ENCODE peak calls at places on chromosomes 5 and 9, in seven cellular contexts. One of them, this sample, is unnamed.

GRCh38 chr5:101942321-101942882 is 353.7 kb downstream of the SLCO4C1 start:
- DNase-seq in upper lobe of right lung: no peak
- DNase-seq in epithelial cell of esophagus: peak
- DNase-seq in right atrium auricular region: no peak
- DNase-seq in brain microvascular endothelial cell: peak
- DNase-seq in lung: peak
- DNase-seq in A549: no peak
- DNase-seq in this sample: no peak

GRCh38 chr5:14873790-14874189 is 2.2 kb upstream of the ANKH start:
- DNase-seq in upper lobe of right lung: no peak
- DNase-seq in epithelial cell of esophagus: no peak
- DNase-seq in right atrium auricular region: no peak
- DNase-seq in brain microvascular endothelial cell: no peak
- DNase-seq in lung: no peak
- DNase-seq in A549: no peak
- DNase-seq in this sample: no peak

GRCh38 chr5:153425914-153426313 is 64.6 kb upstream of the GRIA1 start:
- DNase-seq in upper lobe of right lung: no peak
- DNase-seq in epithelial cell of esophagus: peak
- DNase-seq in right atrium auricular region: no peak
- DNase-seq in brain microvascular endothelial cell: no peak
- DNase-seq in lung: no peak
- DNase-seq in A549: no peak
- DNase-seq in this sample: no peak

GRCh38 chr9:120928720-120929389 is 2.3 kb upstream of the TRAF1 start:
- DNase-seq in upper lobe of right lung: peak
- DNase-seq in epithelial cell of esophagus: peak
- DNase-seq in right atrium auricular region: peak
- DNase-seq in brain microvascular endothelial cell: no peak
- DNase-seq in lung: peak
- DNase-seq in A549: peak
- DNase-seq in this sample: no peak

GRCh38 chr9:90900130-90900529 is 98.5 kb downstream of the SYK start:
- DNase-seq in upper lobe of right lung: no peak
- DNase-seq in epithelial cell of esophagus: no peak
- DNase-seq in right atrium auricular region: no peak
- DNase-seq in brain microvascular endothelial cell: no peak
- DNase-seq in lung: no peak
- DNase-seq in A549: no peak
- DNase-seq in this sample: no peak

GRCh38 chr9:115090486-115090885 is 27.5 kb downstream of the TNC start:
- DNase-seq in upper lobe of right lung: no peak
- DNase-seq in epithelial cell of esophagus: no peak
- DNase-seq in right atrium auricular region: no peak
- DNase-seq in brain microvascular endothelial cell: no peak
- DNase-seq in lung: no peak
- DNase-seq in A549: no peak
- DNase-seq in this sample: no peak

GRCh38 chr5:74543162-74543995 is 97.1 kb downstream of the ENC1 start:
- DNase-seq in upper lobe of right lung: no peak
- DNase-seq in epithelial cell of esophagus: peak
- DNase-seq in right atrium auricular region: no peak
- DNase-seq in brain microvascular endothelial cell: peak
- DNase-seq in lung: no peak
- DNase-seq in A549: peak
- DNase-seq in this sample: no peak

GRCh38 chr5:175922192-175922885 is 45.8 kb downstream of the THOC3 start:
- DNase-seq in upper lobe of right lung: no peak
- DNase-seq in epithelial cell of esophagus: peak
- DNase-seq in right atrium auricular region: no peak
- DNase-seq in brain microvascular endothelial cell: peak
- DNase-seq in lung: no peak
- DNase-seq in A549: peak
- DNase-seq in this sample: peak

GRCh38 chr9:126523621-126524111 is 90.1 kb upstream of the LMX1B start:
- DNase-seq in upper lobe of right lung: no peak
- DNase-seq in epithelial cell of esophagus: no peak
- DNase-seq in right atrium auricular region: peak
- DNase-seq in brain microvascular endothelial cell: no peak
- DNase-seq in lung: no peak
- DNase-seq in A549: no peak
- DNase-seq in this sample: no peak

GRCh38 chr9:95733687-95734659 is 141.5 kb upstream of the ERCC6L2 start:
- DNase-seq in upper lobe of right lung: no peak
- DNase-seq in epithelial cell of esophagus: no peak
- DNase-seq in right atrium auricular region: no peak
- DNase-seq in brain microvascular endothelial cell: no peak
- DNase-seq in lung: no peak
- DNase-seq in A549: no peak
- DNase-seq in this sample: no peak

GRCh38 chr5:80153586-80154126 is 102.2 kb downstream of the SERINC5 start:
- DNase-seq in upper lobe of right lung: no peak
- DNase-seq in epithelial cell of esophagus: no peak
- DNase-seq in right atrium auricular region: no peak
- DNase-seq in brain microvascular endothelial cell: no peak
- DNase-seq in lung: no peak
- DNase-seq in A549: no peak
- DNase-seq in this sample: no peak

GRCh38 chr5:95731571-95732554 is 727 bp downstream of the RHOBTB3 start:
- DNase-seq in upper lobe of right lung: peak
- DNase-seq in epithelial cell of esophagus: peak
- DNase-seq in right atrium auricular region: no peak
- DNase-seq in brain microvascular endothelial cell: peak
- DNase-seq in lung: no peak
- DNase-seq in A549: peak
- DNase-seq in this sample: no peak

GRCh38 chr9:15936316-15936869 is 383.6 kb downstream of the CCDC171 start:
- DNase-seq in upper lobe of right lung: no peak
- DNase-seq in epithelial cell of esophagus: no peak
- DNase-seq in right atrium auricular region: no peak
- DNase-seq in brain microvascular endothelial cell: peak
- DNase-seq in lung: no peak
- DNase-seq in A549: no peak
- DNase-seq in this sample: no peak

GRCh38 chr9:37732086-37732744 is 21.4 kb upstream of the TRMT10B start:
- DNase-seq in upper lobe of right lung: no peak
- DNase-seq in epithelial cell of esophagus: no peak
- DNase-seq in right atrium auricular region: no peak
- DNase-seq in brain microvascular endothelial cell: no peak
- DNase-seq in lung: no peak
- DNase-seq in A549: no peak
- DNase-seq in this sample: no peak

GRCh38 chr5:131423056-131423455 is 159.2 kb downstream of the CDC42SE2 start:
- DNase-seq in upper lobe of right lung: no peak
- DNase-seq in epithelial cell of esophagus: no peak
- DNase-seq in right atrium auricular region: no peak
- DNase-seq in brain microvascular endothelial cell: peak
- DNase-seq in lung: no peak
- DNase-seq in A549: peak
- DNase-seq in this sample: peak

GRCh38 chr5:79842006-79842881 is 148.8 kb downstream of the MTX3 start:
- DNase-seq in upper lobe of right lung: no peak
- DNase-seq in epithelial cell of esophagus: no peak
- DNase-seq in right atrium auricular region: peak
- DNase-seq in brain microvascular endothelial cell: no peak
- DNase-seq in lung: peak
- DNase-seq in A549: no peak
- DNase-seq in this sample: no peak

GRCh38 chr5:68960961-68961360 is 132.9 kb upstream of the SLC30A5 start:
- DNase-seq in upper lobe of right lung: no peak
- DNase-seq in epithelial cell of esophagus: no peak
- DNase-seq in right atrium auricular region: no peak
- DNase-seq in brain microvascular endothelial cell: no peak
- DNase-seq in lung: no peak
- DNase-seq in A549: no peak
- DNase-seq in this sample: no peak
- H3K4me3 ChIP-seq in upper lobe of right lung: no peak
- H3K4me3 ChIP-seq in epithelial cell of esophagus: no peak
- H3K4me3 ChIP-seq in right atrium auricular region: no peak
- H3K4me3 ChIP-seq in brain microvascular endothelial cell: no peak
- H3K4me3 ChIP-seq in lung: no peak
- H3K4me3 ChIP-seq in A549: no peak
- H3K4me3 ChIP-seq in this sample: no peak

DNA sequence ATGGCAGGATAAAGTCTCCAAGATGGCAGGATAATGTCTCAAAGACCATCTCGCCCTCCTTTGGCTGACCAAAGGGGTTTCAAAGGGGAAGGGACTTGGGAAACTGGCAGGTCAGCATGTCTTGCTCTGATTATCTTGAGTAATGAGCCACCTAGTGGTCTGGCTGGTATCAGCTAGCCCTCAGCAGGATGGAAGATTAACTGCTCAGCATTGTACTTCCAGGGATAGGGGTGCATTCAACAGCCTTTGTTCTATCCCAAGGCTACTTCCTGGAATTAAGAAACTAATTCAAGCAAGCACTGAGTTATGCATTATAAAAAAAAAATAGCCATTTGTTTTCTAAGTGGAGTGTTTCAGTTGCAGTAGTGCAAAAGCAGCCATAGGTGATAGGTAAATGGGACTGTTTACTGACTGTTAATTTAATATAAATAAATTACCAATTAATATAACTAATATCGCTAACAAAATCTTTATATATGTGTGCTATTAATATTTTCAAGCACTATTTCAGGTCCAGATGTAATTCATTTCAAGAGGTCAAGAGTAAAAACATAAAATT is 555.5 kb downstream of the CDH9 start:
- DNase-seq in upper lobe of right lung: no peak
- DNase-seq in epithelial cell of esophagus: peak
- DNase-seq in right atrium auricular region: no peak
- DNase-seq in brain microvascular endothelial cell: peak
- DNase-seq in lung: peak
- DNase-seq in A549: peak
- DNase-seq in this sample: no peak
- H3K4me3 ChIP-seq in upper lobe of right lung: peak
- H3K4me3 ChIP-seq in epithelial cell of esophagus: no peak
- H3K4me3 ChIP-seq in right atrium auricular region: no peak
- H3K4me3 ChIP-seq in brain microvascular endothelial cell: no peak
- H3K4me3 ChIP-seq in lung: no peak
- H3K4me3 ChIP-seq in A549: peak
- H3K4me3 ChIP-seq in this sample: no peak

GRCh38 chr5:160747559-160747958 is 104.5 kb downstream of the ATP10B start:
- DNase-seq in upper lobe of right lung: no peak
- DNase-seq in epithelial cell of esophagus: no peak
- DNase-seq in right atrium auricular region: no peak
- DNase-seq in brain microvascular endothelial cell: no peak
- DNase-seq in lung: no peak
- DNase-seq in A549: no peak
- DNase-seq in this sample: no peak
- H3K4me3 ChIP-seq in upper lobe of right lung: no peak
- H3K4me3 ChIP-seq in epithelial cell of esophagus: no peak
- H3K4me3 ChIP-seq in right atrium auricular region: no peak
- H3K4me3 ChIP-seq in brain microvascular endothelial cell: no peak
- H3K4me3 ChIP-seq in lung: no peak
- H3K4me3 ChIP-seq in A549: no peak
- H3K4me3 ChIP-seq in this sample: no peak

DNA sequence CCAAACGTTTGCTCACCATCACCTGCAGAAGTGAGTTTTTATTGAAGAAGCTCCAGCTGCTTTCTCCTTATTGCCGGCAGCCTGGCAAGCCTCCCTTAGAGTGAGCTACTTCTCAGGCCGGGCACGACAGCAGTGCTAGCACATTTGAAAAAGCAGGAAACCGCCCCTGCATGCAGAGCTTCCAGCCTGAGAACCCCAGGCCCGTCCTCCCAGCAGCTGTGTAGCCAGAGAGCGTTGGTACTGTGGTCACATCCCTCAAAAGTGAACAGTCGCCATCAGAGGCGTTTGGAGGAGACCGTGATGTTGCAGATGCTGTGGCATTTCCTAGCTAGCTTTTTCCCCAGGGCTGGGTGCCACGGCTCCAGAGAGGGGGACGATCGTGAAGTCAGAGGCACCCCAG is 23.5 kb downstream of the SLC25A25 start:
- DNase-seq in upper lobe of right lung: peak
- DNase-seq in epithelial cell of esophagus: no peak
- DNase-seq in right atrium auricular region: no peak
- DNase-seq in brain microvascular endothelial cell: no peak
- DNase-seq in lung: no peak
- DNase-seq in A549: no peak
- DNase-seq in this sample: no peak
- H3K4me3 ChIP-seq in upper lobe of right lung: no peak
- H3K4me3 ChIP-seq in epithelial cell of esophagus: no peak
- H3K4me3 ChIP-seq in right atrium auricular region: no peak
- H3K4me3 ChIP-seq in brain microvascular endothelial cell: peak
- H3K4me3 ChIP-seq in lung: no peak
- H3K4me3 ChIP-seq in A549: no peak
- H3K4me3 ChIP-seq in this sample: peak

GRCh38 chr9:112007575-112008240 is 111.1 kb downstream of the UGCG start:
- DNase-seq in upper lobe of right lung: no peak
- DNase-seq in epithelial cell of esophagus: no peak
- DNase-seq in right atrium auricular region: no peak
- DNase-seq in brain microvascular endothelial cell: no peak
- DNase-seq in lung: no peak
- DNase-seq in A549: no peak
- DNase-seq in this sample: no peak
- H3K4me3 ChIP-seq in upper lobe of right lung: no peak
- H3K4me3 ChIP-seq in epithelial cell of esophagus: no peak
- H3K4me3 ChIP-seq in right atrium auricular region: no peak
- H3K4me3 ChIP-seq in brain microvascular endothelial cell: no peak
- H3K4me3 ChIP-seq in lung: no peak
- H3K4me3 ChIP-seq in A549: no peak
- H3K4me3 ChIP-seq in this sample: no peak

GRCh38 chr5:181163487-181164075 is 16.2 kb downstream of the OR2V2 start:
- DNase-seq in upper lobe of right lung: no peak
- DNase-seq in epithelial cell of esophagus: no peak
- DNase-seq in right atrium auricular region: no peak
- DNase-seq in brain microvascular endothelial cell: no peak
- DNase-seq in lung: no peak
- DNase-seq in A549: no peak
- DNase-seq in this sample: no peak
- H3K4me3 ChIP-seq in upper lobe of right lung: no peak
- H3K4me3 ChIP-seq in epithelial cell of esophagus: no peak
- H3K4me3 ChIP-seq in right atrium auricular region: no peak
- H3K4me3 ChIP-seq in brain microvascular endothelial cell: peak
- H3K4me3 ChIP-seq in lung: no peak
- H3K4me3 ChIP-seq in A549: no peak
- H3K4me3 ChIP-seq in this sample: no peak

GRCh38 chr9:98942906-98943681 is 613 bp upstream of the COL15A1 start:
- DNase-seq in upper lobe of right lung: no peak
- DNase-seq in epithelial cell of esophagus: no peak
- DNase-seq in right atrium auricular region: no peak
- DNase-seq in brain microvascular endothelial cell: no peak
- DNase-seq in lung: no peak
- DNase-seq in A549: no peak
- DNase-seq in this sample: no peak

GRCh38 chr9:98944130-98945074 is 695 bp downstream of the COL15A1 start:
- DNase-seq in upper lobe of right lung: no peak
- DNase-seq in epithelial cell of esophagus: peak
- DNase-seq in right atrium auricular region: no peak
- DNase-seq in brain microvascular endothelial cell: no peak
- DNase-seq in lung: no peak
- DNase-seq in A549: peak
- DNase-seq in this sample: no peak

GRCh38 chr9:98940278-98940677 is 3.4 kb upstream of the COL15A1 start:
- DNase-seq in upper lobe of right lung: no peak
- DNase-seq in epithelial cell of esophagus: no peak
- DNase-seq in right atrium auricular region: no peak
- DNase-seq in brain microvascular endothelial cell: no peak
- DNase-seq in lung: no peak
- DNase-seq in A549: no peak
- DNase-seq in this sample: no peak

GRCh38 chr9:98941946-98942523 is 1.7 kb upstream of the COL15A1 start:
- DNase-seq in upper lobe of right lung: no peak
- DNase-seq in epithelial cell of esophagus: no peak
- DNase-seq in right atrium auricular region: no peak
- DNase-seq in brain microvascular endothelial cell: no peak
- DNase-seq in lung: no peak
- DNase-seq in A549: no peak
- DNase-seq in this sample: no peak

GRCh38 chr9:98943682-98944129 is at the start of gene COL15A1:
- DNase-seq in upper lobe of right lung: no peak
- DNase-seq in epithelial cell of esophagus: no peak
- DNase-seq in right atrium auricular region: no peak
- DNase-seq in brain microvascular endothelial cell: no peak
- DNase-seq in lung: no peak
- DNase-seq in A549: no peak
- DNase-seq in this sample: no peak
- H3K4me3 ChIP-seq in upper lobe of right lung: peak
- H3K4me3 ChIP-seq in epithelial cell of esophagus: no peak
- H3K4me3 ChIP-seq in right atrium auricular region: peak
- H3K4me3 ChIP-seq in brain microvascular endothelial cell: peak
- H3K4me3 ChIP-seq in lung: no peak
- H3K4me3 ChIP-seq in A549: peak
- H3K4me3 ChIP-seq in this sample: peak